ENCODE peak calls at places on chromosomes 16 and 17, in seven cellular contexts. One of them, this sample, is unnamed.

GRCh38 chr16:30096862-30097563 is 1.0 kb upstream of the YPEL3 start:
- DNase-seq in thyroid gland: no peak
- DNase-seq in K562: no peak
- DNase-seq in IMR-90: no peak
- DNase-seq in body of pancreas: no peak
- DNase-seq in heart left ventricle: no peak
- DNase-seq in A549: no peak
- DNase-seq in this sample: no peak

GRCh38 chr17:70767102-70767701 is 597.9 kb downstream of the KCNJ2 start:
- DNase-seq in IMR-90: peak; percentile 59
- DNase-seq in A549: peak; percentile 43
- DNase-seq in K562: no peak
- DNase-seq in body of pancreas: no peak
- DNase-seq in heart left ventricle: no peak
- DNase-seq in thyroid gland: no peak
- DNase-seq in this sample: no peak

GRCh38 chr16:80804061-80804450 is 342 bp downstream of the CDYL2 start:
- DNase-seq in thyroid gland: peak; percentile 45
- DNase-seq in body of pancreas: peak; percentile 49
- DNase-seq in heart left ventricle: no peak
- DNase-seq in K562: no peak
- DNase-seq in A549: peak; percentile 32
- DNase-seq in IMR-90: peak; percentile 46
- DNase-seq in this sample: peak; percentile 66

GRCh38 chr16:16041196-16041892 is 91.9 kb downstream of the ABCC1 start:
- DNase-seq in thyroid gland: no peak
- DNase-seq in A549: no peak
- DNase-seq in IMR-90: no peak
- DNase-seq in heart left ventricle: no peak
- DNase-seq in K562: no peak
- DNase-seq in body of pancreas: no peak
- DNase-seq in this sample: no peak

GRCh38 chr16:53282975-53283946 is 151.0 kb upstream of the RBL2 start:
- DNase-seq in A549: peak; percentile 65
- DNase-seq in heart left ventricle: no peak
- DNase-seq in K562: no peak
- DNase-seq in body of pancreas: no peak
- DNase-seq in IMR-90: peak; percentile 49
- DNase-seq in thyroid gland: no peak
- DNase-seq in this sample: no peak

GRCh38 chr17:36947922-36948716 is 635 bp upstream of the AATF start:
- DNase-seq in IMR-90: no peak
- DNase-seq in K562: no peak
- DNase-seq in heart left ventricle: no peak
- DNase-seq in thyroid gland: no peak
- DNase-seq in body of pancreas: no peak
- DNase-seq in A549: peak; percentile 17
- DNase-seq in this sample: no peak

GRCh38 chr17:64037802-64038201 is 17.4 kb upstream of the ICAM2 start:
- DNase-seq in heart left ventricle: no peak
- DNase-seq in K562: no peak
- DNase-seq in IMR-90: no peak
- DNase-seq in body of pancreas: no peak
- DNase-seq in A549: no peak
- DNase-seq in thyroid gland: no peak
- DNase-seq in this sample: no peak

GRCh38 chr17:11340798-11341197 is 99.8 kb downstream of the SHISA6 start:
- DNase-seq in A549: no peak
- DNase-seq in K562: no peak
- DNase-seq in IMR-90: no peak
- DNase-seq in heart left ventricle: no peak
- DNase-seq in thyroid gland: no peak
- DNase-seq in body of pancreas: peak; percentile 38
- DNase-seq in this sample: no peak

GRCh38 chr17:47654991-47655390 is 5.3 kb downstream of the KPNB1 start:
- DNase-seq in K562: no peak
- DNase-seq in body of pancreas: peak; percentile 31
- DNase-seq in thyroid gland: no peak
- DNase-seq in A549: no peak
- DNase-seq in heart left ventricle: no peak
- DNase-seq in IMR-90: no peak
- DNase-seq in this sample: no peak

GRCh38 chr17:61449707-61450640 is 2.2 kb upstream of the TBX4 start:
- DNase-seq in heart left ventricle: no peak
- DNase-seq in IMR-90: no peak
- DNase-seq in body of pancreas: no peak
- DNase-seq in thyroid gland: no peak
- DNase-seq in K562: no peak
- DNase-seq in A549: no peak
- DNase-seq in this sample: no peak

GRCh38 chr17:65902165-65902564 is 289.8 kb downstream of the CEP112 start:
- DNase-seq in body of pancreas: no peak
- DNase-seq in heart left ventricle: no peak
- DNase-seq in K562: no peak
- DNase-seq in thyroid gland: no peak
- DNase-seq in A549: no peak
- DNase-seq in IMR-90: no peak
- DNase-seq in this sample: no peak

GRCh38 chr16:89093602-89094251 is at the start of gene ACSF3:
- DNase-seq in K562: peak; percentile 92
- DNase-seq in A549: peak; percentile 60
- DNase-seq in thyroid gland: peak; percentile 59
- DNase-seq in IMR-90: peak; percentile 41
- DNase-seq in heart left ventricle: peak; percentile 61
- DNase-seq in body of pancreas: peak; percentile 67
- DNase-seq in this sample: peak; percentile 75

GRCh38 chr16:3306078-3306477 is 781 bp downstream of the ZNF75A start:
- DNase-seq in heart left ventricle: no peak
- DNase-seq in body of pancreas: no peak
- DNase-seq in A549: no peak
- DNase-seq in K562: no peak
- DNase-seq in thyroid gland: no peak
- DNase-seq in IMR-90: no peak
- DNase-seq in this sample: no peak

GRCh38 chr16:3304370-3304769 is 860 bp downstream of the TIGD7 start:
- DNase-seq in heart left ventricle: no peak
- DNase-seq in thyroid gland: no peak
- DNase-seq in A549: no peak
- DNase-seq in K562: no peak
- DNase-seq in IMR-90: peak; percentile 14
- DNase-seq in body of pancreas: no peak
- DNase-seq in this sample: no peak

DNA sequence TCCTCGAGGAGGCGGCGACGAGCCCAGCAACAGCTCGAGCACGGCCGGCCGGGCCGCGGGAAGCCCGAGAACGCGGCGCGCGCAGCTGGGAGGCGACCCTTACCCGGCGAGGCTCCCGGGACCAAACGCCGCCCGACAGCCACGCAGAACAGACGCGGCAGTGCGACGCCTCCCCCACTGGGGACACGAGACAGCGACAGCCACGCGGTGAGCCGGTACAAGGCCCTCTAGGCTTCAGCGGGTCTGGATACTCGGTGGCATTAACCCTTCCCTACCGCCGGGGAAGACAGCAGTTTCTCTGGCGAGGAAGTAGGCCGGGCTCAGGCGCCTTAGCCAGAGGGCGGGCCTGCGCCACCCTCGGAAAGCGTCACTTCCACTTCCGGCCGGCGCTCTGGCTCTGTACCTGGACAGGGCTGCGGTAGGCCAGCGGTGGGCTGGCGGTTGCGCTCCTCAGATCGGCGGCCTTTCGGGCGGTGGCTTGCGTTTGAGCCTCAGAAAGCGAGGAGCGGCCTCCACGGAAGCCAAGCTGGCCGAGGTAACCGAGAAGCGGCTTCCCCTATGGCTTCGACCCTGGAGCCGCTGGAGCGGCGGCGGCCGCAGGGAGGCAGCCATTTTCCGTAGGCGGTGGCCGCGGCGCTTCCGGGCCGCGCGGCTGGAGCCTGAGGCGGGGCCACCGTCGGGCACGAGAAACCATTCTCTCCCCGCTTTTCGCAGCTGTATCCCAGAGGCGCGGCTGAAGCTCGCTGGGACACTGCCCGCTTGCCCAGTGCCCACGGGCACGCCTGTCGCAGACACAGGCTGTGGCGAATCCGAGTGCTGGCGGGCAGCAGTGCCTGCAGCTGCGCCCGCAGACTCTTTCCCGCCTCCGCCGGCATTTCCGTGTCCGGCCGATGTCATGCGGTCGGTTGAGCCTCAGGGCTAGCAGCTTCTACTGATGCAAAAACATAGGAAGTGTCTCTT is at the start of the genes TIGD7 and ZNF75A:
- DNase-seq in thyroid gland: peak; percentile 87
- DNase-seq in heart left ventricle: peak; percentile 93
- DNase-seq in body of pancreas: peak; percentile 79
- DNase-seq in A549: peak; percentile 95
- DNase-seq in IMR-90: peak; percentile 88
- DNase-seq in K562: peak; percentile 81
- DNase-seq in this sample: peak; percentile 89
- H3K9me3 ChIP-seq in thyroid gland: no peaks in the 10 kb centered on the region
- H3K9me3 ChIP-seq in heart left ventricle: peaks cover 84% of the 10 kb centered on the region
- H3K9me3 ChIP-seq in body of pancreas: peaks cover 49% of the 10 kb centered on the region
- H3K9me3 ChIP-seq in A549: peaks cover 92% of the 10 kb centered on the region
- H3K9me3 ChIP-seq in IMR-90: peaks cover 47% of the 10 kb centered on the region
- H3K9me3 ChIP-seq in K562: peaks cover 24% of the 10 kb centered on the region
- H3K9me3 ChIP-seq in this sample: peaks cover 2% of the 10 kb centered on the region

DNA sequence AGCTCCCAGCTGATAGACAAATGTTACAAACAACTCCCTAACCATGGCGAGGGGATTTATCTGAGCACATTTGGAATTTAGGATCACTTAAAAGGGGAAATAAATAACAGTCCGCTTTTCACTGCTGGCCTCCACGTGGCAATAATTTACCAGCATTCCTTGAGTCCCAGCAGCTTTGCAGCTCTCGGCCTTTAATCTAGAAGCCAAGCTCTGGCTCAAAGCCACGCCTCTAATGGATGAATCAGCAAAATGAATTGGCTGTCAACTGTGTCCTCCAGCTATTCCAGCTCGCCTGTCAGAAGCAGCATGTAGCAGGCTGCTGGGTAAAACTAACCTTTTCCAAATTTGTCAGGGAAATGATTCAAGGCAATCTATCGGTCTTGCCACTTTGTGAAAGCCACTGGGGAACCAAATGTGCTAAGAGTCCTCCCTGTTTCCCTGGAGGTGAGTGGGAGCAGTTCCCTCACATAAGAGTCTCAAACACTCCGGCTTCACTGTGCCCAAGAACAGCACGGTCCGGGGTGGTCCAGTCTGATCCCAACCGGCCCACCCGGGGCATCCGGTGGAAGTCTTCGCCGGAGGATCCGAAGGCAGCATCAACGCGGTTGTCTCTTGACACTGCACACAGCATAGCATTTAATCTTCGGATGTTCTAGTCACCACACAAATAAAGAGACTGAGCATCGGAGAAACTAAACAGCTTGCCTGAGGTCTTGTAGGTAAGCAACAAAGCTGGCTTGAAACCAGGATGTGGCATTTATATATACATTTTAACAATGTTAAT is 143.3 kb downstream of the PARN start:
- DNase-seq in A549: peak; percentile 93
- DNase-seq in IMR-90: peak; percentile 94
- DNase-seq in thyroid gland: peak; percentile 94
- DNase-seq in body of pancreas: peak; percentile 95
- DNase-seq in heart left ventricle: peak; percentile 88
- DNase-seq in K562: peak; percentile 85
- DNase-seq in this sample: peak; percentile 77
- TF ChIP-seq POLR2A in A549: no peak
- TF ChIP-seq POLR2A in IMR-90: no peak
- TF ChIP-seq POLR2A in thyroid gland: no peak
- TF ChIP-seq POLR2A in body of pancreas: no peak
- TF ChIP-seq POLR2A in heart left ventricle: no peak
- TF ChIP-seq POLR2A in K562: peak; percentile 59
- TF ChIP-seq POLR2A in this sample: peak; percentile 52

GRCh38 chr17:58082870-58083490 is at the start of gene DYNLL2:
- DNase-seq in body of pancreas: peak; percentile 93
- DNase-seq in K562: peak; percentile 96
- DNase-seq in heart left ventricle: peak; percentile 97
- DNase-seq in thyroid gland: peak; percentile 89
- DNase-seq in A549: peak; percentile 91
- DNase-seq in IMR-90: peak; percentile 85
- DNase-seq in this sample: peak; percentile 93
- H3K27ac ChIP-seq in body of pancreas: peak within 1 kb of the TSS; percentile 90
- H3K27ac ChIP-seq in K562: peak within 1 kb of the TSS; percentile 88
- H3K27ac ChIP-seq in heart left ventricle: peak within 1 kb of the TSS; percentile 94
- H3K27ac ChIP-seq in thyroid gland: peak within 1 kb of the TSS; percentile 94
- H3K27ac ChIP-seq in A549: peak within 1 kb of the TSS; percentile 88
- H3K27ac ChIP-seq in IMR-90: peak within 1 kb of the TSS; percentile 88
- H3K27ac ChIP-seq in this sample: peak within 1 kb of the TSS; percentile 84

DNA sequence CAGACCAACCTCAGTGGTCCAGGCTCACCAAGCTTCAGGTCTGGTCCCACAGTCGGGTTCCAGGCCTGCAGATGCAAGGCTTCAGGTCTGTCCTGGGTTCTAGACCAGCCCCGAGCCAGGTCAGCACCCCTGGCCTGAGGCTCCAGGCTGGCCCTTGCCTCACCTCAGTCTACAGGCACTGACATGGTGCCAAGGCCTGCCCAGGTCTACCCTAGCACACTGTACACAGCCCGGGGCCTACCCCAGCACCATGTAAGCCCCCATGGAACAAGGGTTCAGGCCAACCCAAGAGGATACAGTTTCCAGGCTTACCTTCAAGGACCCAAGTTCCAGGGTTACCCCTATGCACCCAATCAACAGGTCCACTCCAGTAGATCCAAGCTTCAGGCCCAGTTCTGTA is 26.8 kb downstream of the ZFP1 start:
- DNase-seq in thyroid gland: no peak
- DNase-seq in body of pancreas: no peak
- DNase-seq in IMR-90: no peak
- DNase-seq in A549: no peak
- DNase-seq in K562: no peak
- DNase-seq in heart left ventricle: no peak
- DNase-seq in this sample: no peak
- H3K9me3 ChIP-seq in thyroid gland: no peaks in the 10 kb centered on the region
- H3K9me3 ChIP-seq in body of pancreas: peaks cover 18% of the 10 kb centered on the region
- H3K9me3 ChIP-seq in IMR-90: peaks cover 53% of the 10 kb centered on the region
- H3K9me3 ChIP-seq in A549: peaks cover 87% of the 10 kb centered on the region
- H3K9me3 ChIP-seq in K562: peaks cover 20% of the 10 kb centered on the region
- H3K9me3 ChIP-seq in heart left ventricle: peaks cover 84% of the 10 kb centered on the region
- H3K9me3 ChIP-seq in this sample: no peaks in the 10 kb centered on the region

DNA sequence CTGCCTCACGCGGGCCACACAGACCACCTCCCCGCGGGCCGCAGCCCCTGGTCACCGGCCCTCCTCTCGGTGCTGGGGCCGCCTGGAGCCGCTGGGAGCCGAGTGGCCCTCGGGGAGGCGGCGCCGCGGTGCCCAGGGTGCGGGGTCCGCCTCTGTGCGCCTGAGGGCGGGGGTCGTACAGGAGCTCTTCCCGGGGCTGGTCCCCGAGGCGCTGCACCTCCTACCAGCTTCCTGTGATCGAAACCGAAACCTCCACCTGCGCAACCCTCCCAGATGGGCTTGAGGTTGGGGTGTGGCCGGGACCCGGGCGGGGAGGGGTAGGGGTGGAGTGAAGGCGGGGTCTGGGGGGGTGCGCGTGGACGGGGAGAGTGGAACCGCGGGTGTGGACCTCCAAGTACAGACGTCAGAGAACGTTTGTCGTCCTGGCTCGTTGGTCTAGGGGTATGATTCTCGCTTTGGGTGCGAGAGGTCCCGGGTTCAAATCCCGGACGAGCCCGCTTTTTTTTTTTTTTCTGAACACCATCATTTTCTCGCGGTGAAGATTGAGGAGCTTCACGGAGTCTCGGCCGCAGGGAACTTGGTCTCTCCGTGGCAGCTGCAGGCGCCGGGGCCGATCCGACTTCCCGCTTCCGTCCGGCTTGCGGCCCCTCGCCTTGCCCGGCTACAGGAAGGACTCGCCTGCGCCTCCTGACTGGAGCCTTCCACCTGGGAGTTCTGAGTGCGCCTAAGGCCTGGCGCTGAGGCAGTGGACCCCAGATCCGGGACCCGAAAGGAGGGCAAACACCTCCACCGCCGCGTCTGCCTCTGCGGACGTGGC is 23.9 kb downstream of the ZNF213 start:
- DNase-seq in body of pancreas: peak; percentile 93
- DNase-seq in heart left ventricle: peak; percentile 82
- DNase-seq in A549: peak; percentile 94
- DNase-seq in thyroid gland: peak; percentile 92
- DNase-seq in K562: peak; percentile 96
- DNase-seq in IMR-90: peak; percentile 83
- DNase-seq in this sample: peak; percentile 94
- TF ChIP-seq POLR2A in body of pancreas: peak; percentile 77
- TF ChIP-seq POLR2A in heart left ventricle: no peak
- TF ChIP-seq POLR2A in A549: peak; percentile 6
- TF ChIP-seq POLR2A in thyroid gland: no peak
- TF ChIP-seq POLR2A in K562: peak; percentile 81
- TF ChIP-seq POLR2A in IMR-90: peak; percentile 43
- TF ChIP-seq POLR2A in this sample: peak; percentile 58

This sample was measured in right lobe of liver.